ENCODE peak calls at places on chromosome 19, in five cellular contexts. W is AG10803, A is Calu3, L is lower leg skin, X is H9. T is an unnamed sample.

GRCh38 chr19:11849264-11849615 is 714 bp downstream of the ZNF439 start:
- DNase-seq in X (no peak), W (peak; percentile 1), A (no peak), L (no peak), T (no peak)

GRCh38 chr19:21474671-21475181 is 30.7 kb upstream of the ZNF429 start:
- DNase-seq in W (peak; percentile 5), L (no peak), A (no peak), X (peak; percentile 95), T (no peak)

GRCh38 chr19:49473868-49474544 is at the start of gene FLT3LG:
- DNase-seq in A (peak; percentile 86), W (peak; percentile 73), L (no peak), X (peak; percentile 68), T (peak; percentile 61)

GRCh38 chr19:5024282-5024681 is 55.4 kb downstream of the KDM4B start:
- DNase-seq in W (no peak), X (no peak), L (no peak), A (no peak), T (no peak)

GRCh38 chr19:38971672-38972071 is 3.9 kb downstream of the FBXO17 start:
- DNase-seq in A (no peak), L (no peak), X (no peak), W (no peak), T (no peak)

GRCh38 chr19:42201489-42202289 is 15.8 kb downstream of the DEDD2 start:
- DNase-seq in A (no peak), L (no peak), X (no peak), W (no peak), T (no peak)

GRCh38 chr19:7395360-7395781 is 46.6 kb downstream of the ARHGEF18 start:
- DNase-seq in X (no peak), W (peak; percentile 15), A (no peak), L (peak; percentile 15), T (no peak)

GRCh38 chr19:10120538-10121198 is 969 bp upstream of the EIF3G start:
- DNase-seq in A (no peak), X (no peak), L (no peak), W (peak; percentile 92), T (no peak)

GRCh38 chr19:10655457-10656312 is 1.5 kb downstream of the ILF3 start:
- DNase-seq in W (peak; percentile 57), L (no peak), X (no peak), A (peak; percentile 4), T (peak; percentile 17)

GRCh38 chr19:7063339-7063738 is 4.9 kb upstream of the MBD3L3 start:
- DNase-seq in X (no peak), A (no peak), L (no peak), W (no peak), T (no peak)

GRCh38 chr19:3440082-3440481 is 40.2 kb downstream of the SMIM24 start:
- DNase-seq in W (no peak), L (no peak), X (peak; percentile 81), A (peak; percentile 60), T (peak; percentile 63)
- TF ChIP-seq CTCF in W (peak; percentile 48), L (no peak), X (peak; percentile 74), A (peak; percentile 13), T (peak; percentile 47)

DNA sequence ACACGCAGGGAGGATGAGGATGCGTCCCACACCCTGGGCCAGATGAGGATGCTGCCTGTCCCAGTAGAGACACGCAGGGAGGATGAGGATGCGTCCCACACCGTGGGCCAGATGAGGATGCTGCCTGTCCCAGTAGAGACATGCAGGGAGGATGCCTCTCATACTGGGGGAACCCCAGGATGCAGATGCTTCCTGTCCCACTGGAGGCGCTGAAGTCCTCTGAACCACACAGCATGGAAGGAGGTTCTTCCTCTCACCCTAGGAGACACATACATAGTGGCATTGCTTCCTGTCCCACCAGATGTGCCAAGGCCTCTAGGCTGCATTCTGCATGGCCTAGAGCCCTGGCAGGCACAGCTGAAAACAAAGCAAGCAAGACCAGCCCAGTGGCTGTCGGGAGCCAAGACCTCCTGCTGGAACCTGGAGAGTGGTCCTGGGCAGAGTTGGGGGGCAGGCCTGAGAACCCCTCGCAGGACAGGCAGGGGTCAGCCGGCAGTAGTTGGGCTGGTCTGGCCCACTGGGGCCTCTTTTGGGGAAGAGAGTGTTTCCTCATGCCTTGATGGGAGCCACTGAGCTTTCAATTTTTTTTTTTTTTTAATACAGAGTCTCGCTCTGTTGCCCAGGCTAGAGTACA is 4.3 kb downstream of the HPN start:
- DNase-seq in W (peak; percentile 45), X (peak; percentile 73), L (no peak), A (no peak), T (peak; percentile 81)
- TF ChIP-seq CTCF in W (peak; percentile 50), X (peak; percentile 59), L (no peak), A (peak; percentile 40), T (peak; percentile 42)

DNA sequence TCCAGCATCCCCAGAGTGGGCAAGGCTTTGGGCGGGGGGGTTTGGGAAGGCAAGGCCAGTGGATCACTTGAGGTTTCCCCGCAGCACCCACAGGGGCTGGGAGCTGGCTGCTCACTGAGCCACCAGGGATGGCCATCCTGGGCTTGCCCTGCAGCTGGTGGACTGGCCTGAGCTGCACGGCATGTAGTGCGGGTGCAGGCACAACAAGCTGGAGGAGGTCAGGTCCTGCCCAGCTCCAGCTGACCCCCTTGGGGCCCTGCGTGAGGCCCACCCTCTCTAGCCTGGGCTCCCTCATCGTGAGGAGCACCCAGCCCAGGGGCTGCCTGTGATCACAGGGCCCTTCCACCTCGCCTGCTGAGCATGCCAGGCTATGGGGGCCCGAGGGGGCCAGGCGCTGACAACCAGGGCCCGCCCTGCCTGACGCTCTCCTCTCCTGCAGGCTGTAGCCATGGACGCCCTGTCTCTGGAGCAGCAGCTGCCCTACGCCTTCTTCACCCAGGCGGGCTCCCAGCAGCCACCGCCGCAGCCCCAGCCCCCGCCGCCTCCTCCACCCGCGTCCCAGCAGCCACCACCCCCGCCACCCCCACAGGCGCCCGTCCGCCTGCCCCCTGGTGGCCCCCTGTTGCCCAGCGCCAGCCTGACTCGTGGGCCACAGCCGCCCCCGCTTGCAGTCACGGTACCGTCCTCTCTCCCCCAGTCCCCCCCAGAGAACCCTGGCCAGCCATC is 22.9 kb downstream of the COMP start:
- DNase-seq in X (no peak), L (no peak), A (no peak), W (no peak), T (no peak)
- TF ChIP-seq CTCF in X (peak; percentile 45), L (no peak), A (no peak), W (no peak), T (no peak)

GRCh38 chr19:18388328-18389094 is 2.6 kb downstream of the GDF15 start:
- DNase-seq in A (peak; percentile 61), X (peak; percentile 88), W (peak; percentile 48), L (peak; percentile 63), T (peak; percentile 72)
- TF ChIP-seq CTCF in A (peak; percentile 87), X (peak; percentile 100), W (peak; percentile 64), L (peak; percentile 86), T (peak; percentile 68)

DNA sequence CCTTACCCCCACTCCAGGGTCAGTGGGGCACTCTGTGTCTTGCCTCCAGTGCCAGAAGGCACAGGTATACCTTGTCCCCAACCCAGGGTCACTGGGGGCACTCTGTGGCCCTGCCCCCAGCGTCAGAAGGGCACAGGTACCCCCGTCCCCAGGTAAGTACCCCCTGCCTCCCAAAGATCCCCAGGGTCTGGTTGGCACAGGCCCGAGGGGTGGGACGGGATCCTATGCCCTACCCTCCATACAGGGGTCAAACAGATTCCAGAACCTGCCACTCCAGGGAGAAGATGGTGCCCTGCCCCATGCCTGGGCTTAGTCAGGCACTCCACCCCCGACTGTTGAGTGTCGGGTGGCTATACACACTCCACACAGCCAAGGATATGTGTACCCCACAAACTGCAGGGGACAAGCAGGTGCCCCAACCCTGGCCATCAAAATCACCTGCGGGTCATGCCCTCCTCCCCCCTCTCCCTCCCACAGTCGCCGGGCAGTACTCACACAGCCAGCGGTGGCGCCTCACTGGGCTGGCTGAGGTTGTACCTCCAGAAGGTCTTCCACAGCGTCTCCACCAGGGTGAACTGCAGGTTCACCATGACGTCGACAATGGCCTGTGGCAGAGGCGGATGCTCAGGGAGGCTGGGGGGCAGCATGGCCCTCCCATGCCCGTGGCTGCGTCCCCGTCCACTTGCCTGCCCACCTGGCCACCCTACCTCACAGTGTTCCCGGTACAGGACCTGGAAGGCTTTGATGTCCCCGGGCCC is 13.8 kb downstream of the DCAF15 start:
- DNase-seq in A (no peak), X (peak; percentile 30), W (no peak), L (no peak), T (no peak)
- TF ChIP-seq CTCF in A (no peak), X (no peak), W (no peak), L (no peak), T (no peak)

DNA sequence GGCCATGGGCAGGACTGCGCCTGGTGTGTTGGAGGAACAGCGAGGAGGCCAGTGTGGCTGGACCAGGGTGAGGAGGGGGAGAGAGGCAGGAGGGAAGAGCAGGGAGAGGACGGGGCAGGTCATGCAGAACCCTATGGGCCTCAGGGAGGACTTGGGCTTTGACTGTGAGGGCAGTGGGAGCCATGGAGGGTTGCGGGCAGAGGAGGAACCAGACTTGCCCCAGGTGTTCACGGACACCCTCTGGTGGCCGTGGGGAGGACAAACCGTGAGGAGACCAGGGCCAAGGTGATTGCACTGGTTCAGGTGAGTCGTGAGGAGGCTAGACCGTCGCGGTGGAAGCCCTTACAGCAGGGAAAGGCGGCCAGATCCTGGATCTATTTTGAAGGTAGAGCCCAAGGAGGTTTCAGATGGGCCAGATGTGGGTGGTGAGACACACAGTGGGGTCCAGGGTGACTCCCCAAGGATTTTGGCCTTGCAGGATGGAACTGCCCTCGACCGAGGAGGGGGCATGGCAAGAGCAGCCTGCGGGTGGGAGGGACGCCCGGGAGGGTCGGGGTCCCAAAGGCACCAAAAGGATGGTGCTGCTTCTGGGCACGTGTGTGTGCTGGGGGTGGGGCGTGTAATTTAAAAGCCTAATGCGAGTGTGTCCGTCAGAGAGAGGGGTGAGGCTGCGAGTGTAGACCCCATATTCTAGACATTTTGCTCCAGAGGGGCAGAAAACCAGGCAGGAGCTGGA is 2.7 kb upstream of the REXO1 start:
- DNase-seq in X (peak; percentile 63), A (peak; percentile 30), L (no peak), W (no peak), T (no peak)
- TF ChIP-seq CTCF in X (peak; percentile 55), A (no peak), L (no peak), W (no peak), T (no peak)

T was measured in A549.